ENCODE peak calls at places on chromosomes 6 and 20, in eight cellular contexts. B, O, X, I, Y, K, J and F are unnamed samples.

GRCh38 chr20:46302119-46302518 is 6.2 kb downstream of the CDH22 start:
- DNase-seq in B (no peak), X (no peak), J (no peak), I (no peak), Y (no peak), K (no peak), O (no peak), F (no peak)

GRCh38 chr6:144007779-144008500 is at the start of gene PLAGL1:
- DNase-seq in J (peak; percentile 68), O (peak; percentile 78), K (peak; percentile 50), B (peak; percentile 72), I (peak; percentile 68), Y (no peak), X (peak; percentile 4), F (no peak)

GRCh38 chr20:62691485-62691884 is 17.2 kb upstream of the NTSR1 start:
- DNase-seq in I (no peak), Y (no peak), J (no peak), X (no peak), O (no peak), K (no peak), B (no peak), F (no peak)

GRCh38 chr20:20497242-20497985 is 129.5 kb downstream of the INSM1 start:
- DNase-seq in K (no peak), B (no peak), J (no peak), O (no peak), I (no peak), Y (no peak), X (no peak), F (no peak)

GRCh38 chr20:59985864-59986263 is 27.6 kb downstream of the CDH26 start:
- DNase-seq in K (no peak), I (no peak), J (no peak), B (peak; percentile 42), O (no peak), Y (no peak), X (no peak), F (no peak)

GRCh38 chr20:51366155-51366886 is 176.2 kb downstream of the NFATC2 start:
- DNase-seq in Y (no peak), B (peak; percentile 69), J (no peak), I (peak; percentile 100), X (no peak), K (peak; percentile 90), O (peak; percentile 79), F (peak; percentile 98)

GRCh38 chr6:16918586-16918985 is 157.3 kb upstream of the ATXN1 start:
- DNase-seq in O (no peak), I (peak; percentile 53), Y (peak; percentile 33), J (no peak), K (peak; percentile 5), B (no peak), X (no peak), F (no peak)

GRCh38 chr20:19888269-19888669 is 128.9 kb upstream of the NAA20 start:
- DNase-seq in J (no peak), K (no peak), B (no peak), I (peak; percentile 33), O (peak; percentile 33), Y (no peak), X (no peak), F (no peak)

GRCh38 chr6:169800116-169800667 is 48.8 kb downstream of the ERMARD start:
- DNase-seq in J (no peak), B (no peak), I (no peak), K (peak; percentile 14), O (no peak), Y (no peak), X (peak; percentile 36), F (no peak)

GRCh38 chr20:48054051-48054450 is 268.8 kb upstream of the SULF2 start:
- DNase-seq in Y (no peak), K (no peak), B (no peak), J (no peak), I (no peak), O (no peak), X (no peak), F (no peak)

GRCh38 chr6:117237561-117237960 is 27.8 kb upstream of the VGLL2 start:
- DNase-seq in J (no peak), K (no peak), Y (no peak), B (no peak), X (no peak), I (peak; percentile 14), O (no peak), F (peak; percentile 3)

GRCh38 chr20:64077876-64078551 is 1.3 kb downstream of the RGS19 start:
- DNase-seq in Y (no peak), K (no peak), B (no peak), J (no peak), O (no peak), I (no peak), X (no peak), F (no peak)

GRCh38 chr6:134707342-134707982 is 242.4 kb downstream of the ALDH8A1 start:
- DNase-seq in I (peak; percentile 55), Y (no peak), O (no peak), K (peak; percentile 83), B (no peak), J (no peak), X (peak; percentile 80), F (peak; percentile 50)

GRCh38 chr6:134835998-134836397 is 113.9 kb downstream of the ALDH8A1 start:
- DNase-seq in B (no peak), X (no peak), O (no peak), J (no peak), K (no peak), I (peak; percentile 7), Y (no peak), F (no peak)

GRCh38 chr6:18264338-18265098 is at the start of gene DEK:
- DNase-seq in B (peak; percentile 90), O (peak; percentile 83), J (peak; percentile 93), I (peak; percentile 83), X (peak; percentile 84), K (peak; percentile 84), Y (no peak), F (peak; percentile 47)

DNA sequence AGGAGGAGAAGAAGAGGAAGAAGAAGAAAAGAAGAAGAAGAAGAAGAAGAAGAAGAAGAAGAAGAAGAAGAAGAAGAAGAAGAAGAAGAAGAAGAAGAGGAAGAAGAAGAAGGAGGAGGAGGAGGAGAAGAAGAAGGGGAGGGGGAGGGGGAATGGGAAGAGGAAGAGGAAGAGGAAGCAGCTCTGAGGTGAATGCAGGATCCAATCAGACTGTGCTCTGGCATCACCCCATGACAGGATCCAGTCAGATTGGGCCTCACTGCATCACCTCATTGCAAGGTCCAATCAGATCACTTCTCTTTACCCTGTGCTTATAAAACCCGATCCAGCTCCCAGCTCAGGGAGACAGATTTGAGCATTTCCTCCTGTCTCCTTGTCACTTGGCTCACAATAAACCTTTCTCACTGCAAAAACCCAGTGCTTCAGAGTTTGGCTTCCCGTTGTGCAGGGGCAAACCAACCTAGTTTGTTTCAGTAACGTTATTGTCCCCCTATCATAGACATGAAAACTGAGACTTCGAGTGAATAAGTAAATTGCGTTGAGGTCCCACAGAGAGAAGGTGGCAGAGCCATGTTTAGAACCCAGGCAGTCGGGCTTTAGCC is 28.6 kb upstream of the YWHAB start:
- DNase-seq in X (no peak), O (no peak), Y (no peak), I (no peak), K (peak; percentile 33), B (no peak), J (no peak), F (no peak)
- H3K4me3 ChIP-seq in X (no peak overlapping the region), O (no peak overlapping the region), Y (no peak overlapping the region), I (no peak overlapping the region), K (no peak overlapping the region), B (no peak overlapping the region), J (no peak overlapping the region), F (no peak overlapping the region)

DNA sequence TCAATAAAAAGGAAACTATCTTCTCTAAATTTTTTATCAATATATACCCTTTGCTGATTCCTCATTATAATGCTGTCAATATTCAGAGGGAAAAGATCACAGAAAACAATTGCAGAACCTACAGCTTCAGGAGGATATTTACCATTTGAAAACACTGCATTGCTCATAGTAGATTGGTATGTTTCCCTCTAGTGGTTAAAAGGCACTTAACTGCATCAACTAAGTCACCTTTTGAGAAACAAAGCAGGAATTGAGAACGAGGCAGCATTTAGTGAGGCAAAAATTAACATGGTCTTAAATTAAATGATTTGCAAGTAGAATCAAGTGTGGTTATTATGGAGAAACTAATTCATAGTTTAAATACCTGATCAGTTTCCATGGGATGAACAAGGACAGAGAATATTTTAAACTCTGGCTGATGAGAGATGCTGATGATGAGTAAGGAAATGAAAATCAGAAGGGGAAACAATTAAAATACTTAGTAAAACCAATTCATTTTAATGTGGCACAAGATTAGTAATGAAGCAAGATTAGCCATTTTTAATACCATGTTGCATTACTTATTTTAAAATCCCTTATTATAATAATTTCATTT is 642.1 kb downstream of the EPHA7 start:
- DNase-seq in B (no peak), O (no peak), Y (peak; percentile 32), J (peak; percentile 62), X (peak; percentile 12), I (peak; percentile 3), K (peak; percentile 4), F (no peak)
- TF ChIP-seq CTCF in B (peak; percentile 58), O (no peak), Y (peak; percentile 59), J (peak; percentile 55), X (peak; percentile 33), I (no peak), K (no peak), F (peak; percentile 2)

GRCh38 chr6:35521235-35521634 is 8.5 kb upstream of the TULP1 start:
- DNase-seq in K (no peak), X (no peak), I (no peak), J (no peak), B (no peak), O (no peak), Y (no peak), F (no peak)
- H3K4me3 ChIP-seq in K (no peak overlapping the region), X (no peak overlapping the region), I (no peak overlapping the region), J (no peak overlapping the region), B (no peak overlapping the region), O (no peak overlapping the region), Y (no peak overlapping the region), F (no peak overlapping the region)

GRCh38 chr6:9623228-9623832 is 791.5 kb downstream of the TFAP2A start:
- DNase-seq in I (no peak), J (no peak), K (no peak), O (no peak), Y (no peak), B (no peak), X (no peak), F (no peak)
- TF ChIP-seq CTCF in I (no peak), J (no peak), K (no peak), O (no peak), Y (no peak), B (no peak), X (no peak), F (no peak)

GRCh38 chr6:30570263-30570662 is 979 bp upstream of the ABCF1 start:
- DNase-seq in X (peak; percentile 72), I (no peak), B (no peak), K (no peak), O (no peak), Y (no peak), J (no peak), F (no peak)
- H3K4me3 ChIP-seq in X (peak overlapping the region; percentile 70), I (peak overlapping the region; percentile 90), B (peak overlapping the region; percentile 82), K (peak overlapping the region; percentile 52), O (peak overlapping the region; percentile 73), Y (peak overlapping the region; percentile 97), J (peak overlapping the region; percentile 49), F (peak overlapping the region; percentile 68)

DNA sequence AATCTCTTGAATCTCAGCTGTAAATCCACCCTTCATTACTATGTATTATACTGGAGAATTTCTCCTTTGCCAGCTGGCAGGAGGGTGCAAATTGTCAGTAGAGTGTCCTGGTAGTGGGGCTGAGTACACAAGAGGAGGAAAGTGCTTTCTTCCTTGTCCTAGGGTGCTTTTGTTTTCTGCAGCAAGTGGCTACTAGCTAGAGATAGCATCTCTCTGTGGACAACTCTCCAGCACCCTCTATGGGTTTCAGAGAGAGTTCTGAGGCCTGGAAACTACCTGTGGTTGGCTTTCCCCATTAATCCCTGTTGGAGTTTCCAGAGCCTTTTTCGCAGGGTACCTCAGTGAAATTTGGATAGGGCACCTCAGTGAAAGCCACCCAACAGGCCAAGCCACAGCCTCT is 422.5 kb upstream of the RGS17 start:
- DNase-seq in X (peak; percentile 4), Y (no peak), I (peak; percentile 3), K (peak; percentile 2), J (peak; percentile 45), B (no peak), O (no peak), F (no peak)
- TF ChIP-seq CTCF in X (peak; percentile 36), Y (peak; percentile 56), I (no peak), K (no peak), J (peak; percentile 26), B (peak; percentile 19), O (no peak), F (peak; percentile 40)